ENCODE peak calls at places on chromosomes 7 and 10, in ten cellular contexts. Z is A172; S is activated CD8-positive, alpha-beta memory T cell treated with anti-CD3 and anti-CD28 coated beads for 4 hours; K is SHP77; G is brain microvascular endothelial cell; N is left cardiac atrium; V is psoas muscle; J is HT-29; L is mesothelial cell of epicardium; A is stimulated activated CD8-positive, alpha-beta memory T cell treated with anti-CD3 and anti-CD28 coated beads, Interleukin-2, amount 100 ng/mL, for 1 hour. F is an unnamed sample.

GRCh38 chr7:85392789-85393188 is 205.9 kb upstream of the SEMA3D start:
- DNase-seq in K (no peak), J (no peak), V (no peak), S (no peak), G (no peak), A (no peak), N (no peak), L (no peak), Z (no peak), F (no peak)

GRCh38 chr7:137674551-137675409 is 172.0 kb downstream of the DGKI start:
- DNase-seq in L (no peak), A (no peak), S (no peak), G (no peak), N (no peak), Z (no peak), V (no peak), J (no peak), K (no peak), F (no peak)

GRCh38 chr10:52486840-52487611 is 172.9 kb downstream of the DKK1 start:
- DNase-seq in Z (peak), A (no peak), N (no peak), G (peak), J (no peak), L (no peak), S (no peak), V (no peak), K (no peak), F (peak)

GRCh38 chr10:119726291-119727261 is 726 bp downstream of the INPP5F start:
- DNase-seq in S (no peak), G (no peak), V (no peak), J (peak), K (no peak), N (no peak), Z (no peak), L (peak), A (no peak), F (no peak)

GRCh38 chr10:118818621-118819221 is 64.0 kb upstream of the CACUL1 start:
- DNase-seq in V (peak), S (no peak), J (no peak), A (no peak), N (no peak), K (peak), Z (no peak), G (no peak), L (no peak), F (no peak)

GRCh38 chr7:124720195-124720594 is 45.4 kb downstream of the GPR37 start:
- DNase-seq in V (no peak), J (peak), G (peak), L (no peak), K (no peak), Z (peak), S (no peak), A (no peak), N (no peak), F (peak)

GRCh38 chr10:132870426-132870825 is 71.9 kb downstream of the CFAP46 start:
- DNase-seq in L (no peak), S (no peak), K (no peak), J (no peak), A (no peak), G (no peak), N (no peak), Z (no peak), V (peak), F (no peak)

GRCh38 chr10:131584286-131584685 is 272.8 kb upstream of the TCERG1L start:
- DNase-seq in V (no peak), J (no peak), K (no peak), A (no peak), Z (no peak), L (no peak), N (no peak), S (no peak), G (no peak), F (no peak)

GRCh38 chr7:74284781-74285259 is 4.4 kb upstream of the CLIP2 start:
- DNase-seq in S (no peak), Z (peak), K (no peak), G (no peak), A (no peak), J (peak), V (no peak), L (no peak), N (no peak), F (no peak)

GRCh38 chr7:155787171-155787851 is 25.0 kb downstream of the SHH start:
- DNase-seq in S (no peak), V (no peak), L (no peak), N (no peak), A (no peak), G (no peak), K (no peak), Z (no peak), J (no peak), F (peak)

GRCh38 chr10:119282446-119282845 is 75.1 kb downstream of the GRK5 start:
- DNase-seq in L (no peak), G (no peak), K (no peak), S (no peak), V (no peak), Z (no peak), A (no peak), J (no peak), N (no peak), F (no peak)

GRCh38 chr7:142153400-142153799 is 41.9 kb downstream of the MGAM2 start:
- DNase-seq in N (no peak), Z (peak), K (no peak), L (no peak), S (no peak), V (no peak), J (peak), A (no peak), G (peak), F (no peak)

GRCh38 chr10:12389154-12389734 is 39.9 kb downstream of the CAMK1D start:
- DNase-seq in Z (no peak), K (peak), A (no peak), J (no peak), N (peak), L (no peak), G (no peak), S (no peak), V (no peak), F (no peak)

GRCh38 chr7:75969704-75970498 is 24.5 kb downstream of the TMEM120A start:
- DNase-seq in Z (no peak), A (no peak), N (no peak), S (no peak), V (peak), K (no peak), L (no peak), J (no peak), G (no peak), F (no peak)

GRCh38 chr7:105678811-105679495 is 97.7 kb upstream of the EFCAB10 start:
- DNase-seq in A (no peak), V (peak), J (no peak), S (no peak), L (no peak), N (peak), K (peak), G (no peak), Z (no peak), F (peak)

GRCh38 chr7:94223375-94224084 is 171.2 kb upstream of the COL1A2 start:
- DNase-seq in Z (peak), K (no peak), G (peak), V (no peak), L (no peak), N (no peak), A (no peak), J (peak), S (no peak), F (peak)

GRCh38 chr10:103772096-103772845 is 83.1 kb downstream of the SH3PXD2A start:
- DNase-seq in K (peak), Z (peak), S (peak), N (peak), L (peak), J (peak), A (peak), V (peak), G (peak), F (peak)

GRCh38 chr10:55668326-55668922 is 692.6 kb downstream of the ZWINT start:
- DNase-seq in Z (peak), L (no peak), J (peak), A (no peak), K (peak), G (no peak), N (no peak), V (no peak), S (no peak), F (no peak)

GRCh38 chr7:17367502-17367901 is 69.0 kb downstream of the AHR start:
- DNase-seq in Z (no peak), A (no peak), N (no peak), V (no peak), J (no peak), G (no peak), K (no peak), S (no peak), L (no peak), F (peak)

GRCh38 chr7:83751217-83751616 is 102.3 kb upstream of the SEMA3E start:
- DNase-seq in V (no peak), L (no peak), S (no peak), Z (no peak), J (no peak), G (peak), N (no peak), A (no peak), K (no peak), F (peak)

GRCh38 chr7:65980478-65981250 is 1.3 kb downstream of the GUSB start:
- DNase-seq in G (peak), L (no peak), J (peak), Z (peak), N (peak), A (no peak), K (no peak), V (peak), S (peak), F (peak)

GRCh38 chr10:35511649-35512048 is 93.5 kb upstream of the GJD4 start:
- DNase-seq in N (no peak), S (no peak), Z (no peak), V (no peak), J (no peak), K (no peak), G (no peak), L (no peak), A (no peak), F (no peak)

GRCh38 chr7:151115836-151116418 is 29.7 kb downstream of the AGAP3 start:
- DNase-seq in K (no peak), V (no peak), L (no peak), J (peak), N (peak), S (no peak), Z (peak), A (no peak), G (no peak), F (no peak)

GRCh38 chr10:119807960-119808697 is 64.5 kb downstream of the MCMBP start:
- DNase-seq in Z (peak), A (no peak), V (no peak), G (peak), L (no peak), S (no peak), N (no peak), K (peak), J (no peak), F (peak)

GRCh38 chr7:1227071-1227804 is 5.4 kb upstream of the UNCX start:
- DNase-seq in Z (no peak), V (no peak), S (no peak), G (no peak), L (no peak), A (no peak), N (no peak), K (no peak), J (no peak), F (no peak)

GRCh38 chr7:38179719-38180333 is 1.8 kb downstream of the STARD3NL start:
- DNase-seq in S (no peak), V (no peak), J (no peak), Z (no peak), K (no peak), N (no peak), L (no peak), G (no peak), A (no peak), F (peak)

GRCh38 chr7:23222439-23223045 is 24.0 kb upstream of the GPNMB start:
- DNase-seq in A (no peak), N (no peak), V (no peak), G (no peak), L (no peak), S (no peak), K (no peak), Z (no peak), J (no peak), F (no peak)

GRCh38 chr7:99312316-99313203 is 13.1 kb upstream of the ARPC1A start:
- DNase-seq in S (peak), Z (peak), A (peak), K (peak), L (peak), N (peak), G (peak), V (peak), J (peak), F (peak)

GRCh38 chr10:11066520-11066919 is 48.8 kb downstream of the CELF2 start:
- DNase-seq in N (no peak), L (no peak), G (no peak), A (no peak), K (no peak), Z (no peak), V (no peak), S (no peak), J (no peak), F (no peak)

GRCh38 chr10:129927351-129928120 is 36.5 kb downstream of the EBF3 start:
- DNase-seq in G (no peak), S (no peak), K (no peak), N (no peak), L (no peak), A (no peak), Z (no peak), V (peak), J (no peak), F (no peak)

GRCh38 chr10:57692255-57692980 is 575.3 kb downstream of the IPMK start:
- DNase-seq in N (no peak), J (peak), G (peak), Z (peak), A (no peak), K (no peak), V (no peak), L (no peak), S (no peak), F (peak)

GRCh38 chr7:47132471-47132870 is 449.4 kb downstream of the TNS3 start:
- DNase-seq in K (no peak), A (no peak), G (no peak), S (no peak), N (no peak), Z (no peak), L (no peak), J (no peak), V (no peak), F (peak)

GRCh38 chr10:127216786-127217185 is 20.4 kb upstream of the INSYN2A start:
- DNase-seq in L (no peak), A (no peak), N (no peak), V (no peak), G (no peak), K (no peak), S (no peak), Z (no peak), J (no peak), F (peak)